ENCODE peak calls at places on chromosome X, in nine cellular contexts. X is IMR-90, C is breast epithelium, G is HepG2, K is transverse colon, H is HCT116, P is esophagus squamous epithelium, J is upper lobe of left lung, U is adrenal gland. D is an unnamed sample.

GRCh38 chrX:1389993-1390285 is 2.0 kb downstream of the SLC25A6 start:
- DNase-seq in X (no peak), C (no peak), G (no peak), K (no peak), H (no peak), P (no peak), J (no peak), U (peak; percentile 11), D (peak; percentile 10)

GRCh38 chrX:115459883-115460564 is 101.0 kb upstream of the PLS3 start:
- DNase-seq in X (peak; percentile 34), C (no peak), G (no peak), K (no peak), H (no peak), P (no peak), J (no peak), U (no peak), D (no peak)

GRCh38 chrX:31061091-31061490 is 10.8 kb downstream of the FTHL17 start:
- DNase-seq in X (no peak), C (no peak), G (no peak), K (no peak), H (no peak), P (no peak), J (no peak), U (no peak), D (no peak)

GRCh38 chrX:55593296-55593695 is 29.9 kb upstream of the FOXR2 start:
- DNase-seq in X (no peak), C (no peak), G (no peak), K (no peak), H (no peak), P (no peak), J (no peak), U (no peak), D (no peak)

GRCh38 chrX:18415386-18415785 is 10.0 kb upstream of the CDKL5 start:
- DNase-seq in X (peak; percentile 61), C (no peak), G (no peak), K (no peak), H (no peak), P (no peak), J (no peak), U (peak; percentile 48), D (no peak)

GRCh38 chrX:30246769-30247489 is at the start of gene MAGEB1:
- DNase-seq in X (no peak), C (no peak), G (peak; percentile 8), K (no peak), H (peak; percentile 4), P (no peak), J (no peak), U (no peak), D (peak; percentile 29)

GRCh38 chrX:18574591-18574990 is 97.3 kb downstream of the RS1 start:
- DNase-seq in X (peak; percentile 81), C (no peak), G (no peak), K (no peak), H (no peak), P (no peak), J (no peak), U (peak; percentile 61), D (no peak)

GRCh38 chrX:37509349-37509748 is 62.1 kb upstream of the LANCL3 start:
- DNase-seq in X (no peak), C (no peak), G (no peak), K (no peak), H (no peak), P (no peak), J (no peak), U (no peak), D (no peak)

GRCh38 chrX:119672252-119672825 is 20.6 kb downstream of the SEPTIN6 start:
- DNase-seq in X (peak; percentile 40), C (no peak), G (peak; percentile 67), K (no peak), H (no peak), P (no peak), J (no peak), U (no peak), D (no peak)

GRCh38 chrX:119541188-119541587 is 24.0 kb downstream of the STEEP1 start:
- DNase-seq in X (peak; percentile 86), C (no peak), G (no peak), K (no peak), H (no peak), P (no peak), J (no peak), U (no peak), D (no peak)

GRCh38 chrX:124534530-124534929 is 188.2 kb downstream of the SH2D1A start:
- DNase-seq in X (no peak), C (no peak), G (no peak), K (no peak), H (no peak), P (no peak), J (no peak), U (no peak), D (no peak)

GRCh38 chrX:124212622-124213021 is 119.8 kb upstream of the TEX13D start:
- DNase-seq in X (no peak), C (no peak), G (no peak), K (no peak), H (no peak), P (no peak), J (no peak), U (no peak), D (no peak)

GRCh38 chrX:121832446-121832845 is 785.0 kb downstream of the GLUD2 start:
- DNase-seq in X (no peak), C (no peak), G (no peak), K (no peak), H (no peak), P (no peak), J (no peak), U (no peak), D (no peak)

GRCh38 chrX:75155830-75156525 is at the start of gene ABCB7:
- DNase-seq in X (peak; percentile 67), C (peak; percentile 34), G (peak; percentile 65), K (peak; percentile 68), H (peak; percentile 35), P (no peak), J (peak; percentile 51), U (peak; percentile 66), D (peak; percentile 84)
- TF ChIP-seq POLR2A in X (no peak), C (no peak), G (peak; percentile 30), K (peak; percentile 40), H (peak; percentile 44), P (no peak), J (peak; percentile 52), U (peak; percentile 37), D (no peak)

GRCh38 chrX:152639426-152639825 is 1.7 kb downstream of the GABRQ start:
- DNase-seq in X (no peak), C (no peak), G (no peak), K (no peak), H (no peak), P (no peak), J (no peak), U (no peak), D (no peak)

GRCh38 chrX:152641256-152641875 is 3.7 kb downstream of the GABRQ start:
- DNase-seq in X (no peak), C (no peak), G (no peak), K (no peak), H (no peak), P (no peak), J (no peak), U (no peak), D (no peak)

GRCh38 chrX:152640039-152640818 is 2.5 kb downstream of the GABRQ start:
- DNase-seq in X (peak; percentile 1), C (no peak), G (no peak), K (no peak), H (no peak), P (no peak), J (no peak), U (no peak), D (no peak)

GRCh38 chrX:152642931-152643525 is 5.3 kb downstream of the GABRQ start:
- DNase-seq in X (no peak), C (no peak), G (no peak), K (no peak), H (no peak), P (no peak), J (no peak), U (no peak), D (no peak)

DNA sequence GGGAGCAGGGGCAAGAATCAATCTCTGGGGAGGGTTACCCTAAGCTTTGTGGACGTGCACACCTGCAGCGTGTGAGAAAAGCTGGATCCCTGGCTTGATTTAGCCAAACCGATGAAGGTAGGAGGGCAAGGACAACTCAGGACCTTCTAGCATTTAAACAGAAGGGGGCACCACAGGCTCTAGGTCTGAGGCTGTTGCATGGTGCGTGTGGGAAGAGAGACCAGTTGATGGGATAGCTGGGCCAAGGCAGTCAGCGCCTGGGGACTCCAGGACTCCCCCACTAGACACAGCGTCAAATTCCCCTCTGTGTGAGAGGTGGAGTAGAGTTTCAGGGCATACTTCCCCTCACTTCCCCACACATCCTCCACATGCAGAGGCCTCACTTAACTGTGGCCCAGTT is 4.3 kb downstream of the GABRQ start:
- DNase-seq in X (peak; percentile 1), C (no peak), G (no peak), K (no peak), H (no peak), P (no peak), J (no peak), U (no peak), D (peak; percentile 22)
- H3K4me3 ChIP-seq in X (no peak overlapping the region), C (no peak overlapping the region), G (no peak overlapping the region), K (no peak overlapping the region), H (no peak overlapping the region), P (no peak overlapping the region), J (no peak overlapping the region), U (no peak overlapping the region), D (no peak overlapping the region)

DNA sequence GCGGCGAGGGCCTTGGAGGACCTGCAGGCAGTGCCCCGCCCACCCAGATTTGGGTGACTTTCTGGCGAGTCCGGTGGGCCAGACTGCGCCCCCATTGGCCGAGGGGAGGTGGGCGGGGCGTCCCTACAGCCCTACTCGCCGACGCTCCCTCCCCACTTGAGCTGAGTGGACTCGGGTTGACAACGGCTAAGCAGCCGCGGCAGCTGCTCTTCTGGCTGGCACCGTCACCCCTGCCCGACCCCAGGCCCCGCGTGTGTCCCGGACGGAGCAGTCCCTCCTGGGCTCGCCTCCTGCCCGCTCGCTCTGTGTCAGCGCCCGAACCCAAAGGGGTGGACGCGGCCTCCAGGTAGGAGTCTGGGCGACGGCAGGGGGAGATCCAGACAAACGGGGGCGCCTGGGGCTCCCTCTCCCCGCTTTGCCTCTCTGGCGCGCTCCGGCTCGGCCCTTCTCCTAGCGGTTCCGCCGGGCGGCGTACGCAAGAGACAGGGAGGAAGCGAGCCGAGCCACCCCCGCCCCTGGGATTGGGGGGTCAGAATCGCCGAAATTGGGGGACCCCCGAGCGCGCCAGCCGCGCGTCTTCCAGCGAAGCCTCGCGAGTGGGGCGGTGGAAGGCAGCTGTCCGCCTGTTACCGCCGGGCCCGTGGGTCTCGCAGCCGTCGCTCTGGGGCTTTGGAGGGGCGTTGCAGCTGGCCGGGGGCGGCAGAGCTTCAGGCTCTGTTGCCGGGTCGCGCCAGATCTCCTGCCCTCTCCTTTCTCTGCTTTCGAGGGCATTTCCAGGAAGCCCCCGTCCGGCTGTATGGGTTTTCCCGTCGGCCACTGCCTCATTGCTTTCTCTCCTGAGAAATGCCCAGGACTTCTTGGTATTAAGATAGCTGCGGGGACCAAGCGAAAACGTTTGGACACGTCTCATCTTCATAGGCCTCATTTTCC is 46.3 kb downstream of the STARD8 start:
- DNase-seq in X (peak; percentile 50), C (peak; percentile 38), G (no peak), K (peak; percentile 69), H (no peak), P (no peak), J (peak; percentile 82), U (peak; percentile 78), D (peak; percentile 71)
- TF ChIP-seq POLR2A in X (peak; percentile 51), C (no peak), G (no peak), K (peak; percentile 47), H (no peak), P (no peak), J (peak; percentile 85), U (peak; percentile 65), D (no peak)

DNA sequence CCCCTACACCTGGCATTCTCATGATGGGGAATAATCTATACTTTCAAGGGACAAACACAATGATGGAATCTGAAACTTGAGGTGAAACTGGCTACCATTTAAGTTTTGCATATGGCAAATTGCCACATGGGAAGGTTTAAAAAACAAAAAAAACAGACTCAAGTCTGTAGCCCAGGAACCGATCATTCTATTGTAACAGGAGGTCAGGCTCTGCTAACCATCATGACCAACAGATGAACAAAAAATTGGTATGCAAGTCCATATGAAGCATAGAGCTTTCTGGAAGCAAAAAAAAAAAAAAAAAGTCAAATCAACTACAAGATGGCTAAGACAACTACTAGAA is 594.3 kb upstream of the DIPK2B start:
- DNase-seq in X (no peak), C (no peak), G (no peak), K (no peak), H (no peak), P (no peak), J (no peak), U (no peak), D (no peak)
- H3K4me3 ChIP-seq in X (no peak overlapping the region), C (no peak overlapping the region), G (no peak overlapping the region), K (no peak overlapping the region), H (no peak overlapping the region), P (no peak overlapping the region), J (no peak overlapping the region), U (no peak overlapping the region), D (no peak overlapping the region)

D was measured in testis.